ENCODE peak calls at places on chromosomes 2 and 18, in six cellular contexts. M is right lobe of liver, J is fibroblast of lung, F is endodermal cell, P is thoracic aorta, W is pancreas. B is an unnamed sample. For H3K36me3, the result is how much of the 10 kb centered on the place peaks cover.

GRCh38 chr2:147844691-147845607 is at the start of gene ACVR2A:
- DNase-seq in M (peak), J (peak), F (peak), P (no peak), W (peak), B (no peak)

GRCh38 chr2:75208738-75209137 is 9.4 kb upstream of the TACR1 start:
- DNase-seq in M (no peak), J (no peak), F (no peak), P (no peak), W (no peak), B (no peak)

GRCh38 chr2:101986386-101986785 is 5.4 kb upstream of the IL1R2 start:
- DNase-seq in M (no peak), J (no peak), F (no peak), P (no peak), W (no peak), B (no peak)

GRCh38 chr2:189199797-189200196 is 20.2 kb upstream of the COL5A2 start:
- DNase-seq in M (no peak), J (no peak), F (no peak), P (no peak), W (no peak), B (no peak)

GRCh38 chr2:189581354-189582139 is 961 bp upstream of the SLC40A1 start:
- DNase-seq in M (peak), J (no peak), F (peak), P (no peak), W (peak), B (no peak)

GRCh38 chr2:1088192-1088860 is 137.7 kb downstream of the SNTG2 start:
- DNase-seq in M (no peak), J (peak), F (no peak), P (no peak), W (no peak), B (no peak)

GRCh38 chr2:112092286-112093041 is 37.4 kb downstream of the TMEM87B start:
- DNase-seq in M (no peak), J (peak), F (no peak), P (no peak), W (no peak), B (no peak)

GRCh38 chr2:190482441-190482840 is 52.1 kb downstream of the NEMP2 start:
- DNase-seq in M (no peak), J (peak), F (no peak), P (no peak), W (no peak), B (no peak)

GRCh38 chr2:169741-170140 is 94.1 kb downstream of the SH3YL1 start:
- DNase-seq in M (no peak), J (no peak), F (no peak), P (no peak), W (no peak), B (no peak)

GRCh38 chr2:204274991-204275390 is 270.3 kb upstream of the PARD3B start:
- DNase-seq in M (no peak), J (no peak), F (no peak), P (no peak), W (no peak), B (no peak)

GRCh38 chr18:26706796-26707406 is 158.5 kb upstream of the KCTD1 start:
- DNase-seq in M (no peak), J (no peak), F (no peak), P (no peak), W (no peak), B (no peak)

GRCh38 chr18:78947291-78947690 is 32.3 kb upstream of the SALL3 start:
- DNase-seq in M (peak), J (no peak), F (no peak), P (no peak), W (no peak), B (no peak)

GRCh38 chr2:233350708-233351107 is 3.6 kb upstream of the DGKD start:
- DNase-seq in M (no peak), J (peak), F (no peak), P (no peak), W (no peak), B (no peak)

GRCh38 chr2:32627441-32627900 is 379 bp upstream of the TTC27 start:
- DNase-seq in M (no peak), J (peak), F (no peak), P (no peak), W (no peak), B (peak)

GRCh38 chr2:160784034-160784433 is 290.4 kb upstream of the RBMS1 start:
- DNase-seq in M (no peak), J (no peak), F (no peak), P (no peak), W (no peak), B (no peak)

GRCh38 chr2:8615252-8616083 is 66.4 kb upstream of the ID2 start:
- DNase-seq in M (no peak), J (no peak), F (no peak), P (no peak), W (no peak), B (no peak)

GRCh38 chr18:34482204-34482603 is 227.9 kb upstream of the DTNA start:
- DNase-seq in M (no peak), J (no peak), F (no peak), P (no peak), W (no peak), B (no peak)

GRCh38 chr2:101328474-101329007 is 20.0 kb upstream of the RNF149 start:
- DNase-seq in M (no peak), J (peak), F (no peak), P (no peak), W (no peak), B (no peak)

GRCh38 chr18:74514860-74515495 is 18.8 kb downstream of the CNDP2 start:
- DNase-seq in M (no peak), J (no peak), F (no peak), P (no peak), W (peak), B (no peak)

GRCh38 chr2:177123048-177123447 is 89.5 kb upstream of the HNRNPA3 start:
- DNase-seq in M (no peak), J (no peak), F (peak), P (no peak), W (no peak), B (no peak)
- H3K4me3 ChIP-seq in M (no peak), J (no peak), F (no peak), P (no peak), W (no peak), B (no peak)

GRCh38 chr18:27861539-27861938 is 315.4 kb downstream of the CDH2 start:
- DNase-seq in M (no peak), J (no peak), F (no peak), P (no peak), W (no peak), B (no peak)

GRCh38 chr18:27862056-27862682 is 314.8 kb downstream of the CDH2 start:
- DNase-seq in M (no peak), J (no peak), F (no peak), P (no peak), W (no peak), B (no peak)

GRCh38 chr18:27869735-27870134 is 307.2 kb downstream of the CDH2 start:
- DNase-seq in M (no peak), J (no peak), F (no peak), P (no peak), W (no peak), B (no peak)

GRCh38 chr18:27863780-27864430 is 313.0 kb downstream of the CDH2 start:
- DNase-seq in M (no peak), J (no peak), F (no peak), P (no peak), W (no peak), B (no peak)

DNA sequence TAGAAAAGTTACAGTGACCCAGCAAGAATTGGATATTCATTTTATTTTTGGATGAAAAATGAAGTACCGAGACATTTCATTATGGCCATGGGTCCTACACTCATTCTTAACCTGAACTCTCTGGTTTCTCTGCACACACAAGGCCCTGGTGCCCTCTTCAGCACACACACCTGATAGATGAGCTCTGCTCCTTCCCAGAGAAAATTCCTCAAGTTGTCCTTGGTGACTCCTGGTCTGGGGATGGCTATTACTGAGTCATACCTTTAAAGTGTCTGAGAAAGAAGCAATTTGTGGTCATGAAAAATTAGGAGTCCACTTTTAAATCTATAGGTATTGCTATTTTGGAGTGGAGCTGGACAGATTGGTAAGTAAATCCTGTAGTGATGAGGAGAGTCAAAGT is 311.5 kb downstream of the CDH2 start:
- DNase-seq in M (no peak), J (no peak), F (no peak), P (no peak), W (no peak), B (no peak)
- H3K27ac ChIP-seq in M (no peak), J (no peak), F (no peak), P (no peak), W (no peak), B (no peak)

GRCh38 chr2:216151313-216152030 is 42.3 kb downstream of the XRCC5 start:
- DNase-seq in M (no peak), J (peak), F (no peak), P (no peak), W (no peak), B (no peak)

GRCh38 chr2:216159646-216160045 is 50.5 kb downstream of the XRCC5 start:
- DNase-seq in M (no peak), J (no peak), F (no peak), P (no peak), W (no peak), B (no peak)

GRCh38 chr2:216156822-216157221 is 47.7 kb downstream of the XRCC5 start:
- DNase-seq in M (no peak), J (no peak), F (no peak), P (no peak), W (no peak), B (no peak)

GRCh38 chr2:216159161-216159560 is 50.0 kb downstream of the XRCC5 start:
- DNase-seq in M (no peak), J (peak), F (no peak), P (no peak), W (no peak), B (no peak)

DNA sequence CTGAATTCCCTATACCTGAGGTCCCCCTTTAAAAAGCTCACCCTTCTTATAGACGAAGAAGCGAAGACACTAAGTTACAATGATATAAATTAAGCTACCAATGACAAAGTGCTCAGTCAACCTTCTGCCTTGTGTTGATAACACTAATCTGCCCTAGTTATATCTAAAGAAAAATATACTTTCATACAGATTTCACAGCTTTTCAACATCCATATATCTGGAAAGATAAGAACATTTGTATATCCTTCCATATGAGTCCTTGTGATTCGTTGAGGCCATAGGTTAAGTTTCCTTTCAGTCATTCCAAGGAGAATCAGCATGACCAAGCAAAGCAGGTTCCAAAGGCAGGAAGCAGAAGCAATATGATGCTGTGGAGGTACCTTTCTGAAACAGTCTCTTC is 46.8 kb downstream of the XRCC5 start:
- DNase-seq in M (no peak), J (no peak), F (no peak), P (no peak), W (no peak), B (no peak)
- H3K36me3 ChIP-seq in M (under half), J (under half), F (half or more), P (under half), W (under half), B (under half)

GRCh38 chr2:162012565-162012869 is 61.5 kb downstream of the DPP4 start:
- DNase-seq in M (no peak), J (no peak), F (no peak), P (no peak), W (no peak), B (no peak)
- H3K4me3 ChIP-seq in M (no peak), J (no peak), F (no peak), P (no peak), W (no peak), B (no peak)

GRCh38 chr18:36468161-36468560 is 170.6 kb downstream of the FHOD3 start:
- DNase-seq in M (no peak), J (no peak), F (peak), P (no peak), W (peak), B (no peak)
- H3K27ac ChIP-seq in M (no peak), J (no peak), F (peak), P (no peak), W (no peak), B (no peak)

DNA sequence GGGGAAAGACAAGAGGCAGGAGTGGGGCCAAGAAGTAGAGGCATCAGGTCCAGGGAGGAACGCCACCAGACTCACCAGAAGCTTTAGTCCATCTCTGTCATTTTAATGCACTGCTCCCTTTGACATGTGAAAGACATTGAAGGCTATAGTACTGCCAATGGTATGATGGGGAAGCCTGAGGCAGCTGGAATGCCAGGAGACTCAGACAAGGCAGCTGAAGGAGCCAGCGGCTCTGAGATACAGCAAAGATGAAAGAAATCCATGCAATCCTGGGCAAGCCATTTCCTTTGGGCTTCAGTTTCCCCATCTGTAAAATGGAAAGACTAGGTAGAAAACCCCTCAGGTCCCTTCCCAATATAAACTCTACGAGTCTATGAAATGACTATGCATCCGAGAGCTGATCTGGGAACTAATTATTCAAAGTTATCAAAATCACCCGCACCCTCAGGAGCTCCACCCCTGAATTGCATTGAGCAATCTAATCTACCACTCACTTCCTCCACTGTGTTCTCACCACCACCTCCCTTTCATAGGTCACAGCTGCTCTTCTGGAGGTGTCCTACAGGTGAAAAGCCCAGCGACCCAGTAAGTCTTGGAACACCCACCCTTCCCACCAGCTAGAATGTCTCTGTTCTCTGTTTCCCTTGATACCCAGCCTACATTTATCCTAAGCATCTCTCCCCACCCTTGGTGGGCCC is 3.1 kb downstream of the CXCR2 start:
- DNase-seq in M (no peak), J (no peak), F (no peak), P (no peak), W (no peak), B (no peak)
- H3K36me3 ChIP-seq in M (under half), J (under half), F (under half), P (under half), W (under half), B (under half)

GRCh38 chr2:241505781-241506201 is 2.6 kb downstream of the STK25 start:
- DNase-seq in M (no peak), J (no peak), F (no peak), P (no peak), W (no peak), B (no peak)
- H3K4me3 ChIP-seq in M (no peak), J (no peak), F (no peak), P (no peak), W (no peak), B (no peak)

GRCh38 chr18:23134780-23135678 is at the start of gene CABLES1:
- DNase-seq in M (peak), J (peak), F (peak), P (no peak), W (peak), B (no peak)

GRCh38 chr18:23136326-23137092 is 1.2 kb downstream of the CABLES1 start:
- DNase-seq in M (peak), J (peak), F (peak), P (no peak), W (peak), B (no peak)

GRCh38 chr18:23131693-23132319 is 3.5 kb upstream of the CABLES1 start:
- DNase-seq in M (peak), J (peak), F (peak), P (peak), W (peak), B (peak)

GRCh38 chr18:23135679-23136325 is 517 bp downstream of the CABLES1 start:
- DNase-seq in M (peak), J (no peak), F (peak), P (no peak), W (no peak), B (no peak)

GRCh38 chr18:23133860-23134779 is 1.2 kb upstream of the CABLES1 start:
- DNase-seq in M (peak), J (no peak), F (peak), P (no peak), W (peak), B (peak)
- H3K27ac ChIP-seq in M (peak), J (no peak), F (no peak), P (peak), W (peak), B (no peak)

DNA sequence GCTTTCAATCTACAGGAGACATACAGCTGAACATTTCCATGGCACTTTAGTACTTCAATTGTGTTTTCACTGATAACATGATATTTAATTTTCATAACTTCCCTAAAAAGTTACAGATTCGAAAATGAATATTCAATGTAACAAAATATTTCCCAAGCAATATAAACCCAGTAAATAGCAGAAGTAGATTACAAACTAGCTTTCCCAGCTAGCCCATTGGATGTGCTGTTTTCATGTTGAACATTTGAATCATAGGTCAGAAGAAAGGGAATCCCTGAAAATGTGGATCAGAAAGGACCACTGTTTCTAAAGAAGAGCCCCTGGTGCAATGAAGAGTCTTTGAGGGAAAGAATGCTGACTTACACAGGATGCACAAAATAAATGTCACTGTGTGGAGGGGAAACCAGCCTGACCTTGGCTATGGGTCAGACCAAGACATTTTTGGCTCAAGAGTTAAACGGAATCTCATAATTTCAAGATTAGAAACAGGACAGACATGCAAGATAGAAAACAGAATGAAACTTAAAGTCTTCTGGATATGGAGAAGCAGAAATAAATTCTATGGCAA is 22.4 kb downstream of the CYTIP start:
- DNase-seq in M (no peak), J (no peak), F (no peak), P (no peak), W (no peak), B (no peak)
- H3K36me3 ChIP-seq in M (under half), J (under half), F (under half), P (under half), W (under half), B (under half)

B was measured in iPS DF 6.9.